ENCODE peak calls at places on chromosome 2, in nine cellular contexts. O is astrocyte of the spinal cord; T is cerebellar cortex; D is CD8-positive, alpha-beta T cell; C is SIG-M5; N is NCI-H460; W is IMR-90; X is fibroblast of lung; F is Jurkat, Clone E6-1. H is an unnamed sample.

GRCh38 chr2:223700221-223700620 is 98.1 kb upstream of the SCG2 start:
- DNase-seq in C (no peak), F (no peak), N (no peak), T (no peak), W (no peak), O (no peak), X (no peak), D (no peak), H (no peak)

GRCh38 chr2:11753886-11754704 is 7.7 kb downstream of the LPIN1 start:
- DNase-seq in C (no peak), W (peak; percentile 61), X (peak; percentile 75), T (no peak), D (no peak), F (no peak), O (peak; percentile 61), N (no peak), H (no peak)

GRCh38 chr2:191818725-191819333 is 28.1 kb downstream of the CAVIN2 start:
- DNase-seq in X (peak; percentile 40), D (no peak), O (no peak), N (no peak), T (no peak), C (no peak), W (no peak), F (no peak), H (no peak)

GRCh38 chr2:111246620-111247061 is 125.9 kb downstream of the BCL2L11 start:
- DNase-seq in N (no peak), D (no peak), O (no peak), T (no peak), W (peak; percentile 21), C (no peak), F (no peak), X (no peak), H (no peak)

GRCh38 chr2:101346909-101347308 is 38.4 kb upstream of the RNF149 start:
- DNase-seq in D (no peak), T (no peak), O (no peak), F (no peak), X (no peak), N (no peak), W (no peak), C (no peak), H (no peak)

GRCh38 chr2:222208010-222208690 is 90.6 kb downstream of the PAX3 start:
- DNase-seq in C (no peak), X (peak; percentile 88), F (no peak), W (no peak), O (peak; percentile 37), N (no peak), T (no peak), D (no peak), H (no peak)

GRCh38 chr2:75462714-75463113 is 98.0 kb downstream of the EVA1A start:
- DNase-seq in D (no peak), X (no peak), C (no peak), T (no peak), F (no peak), O (no peak), N (no peak), W (no peak), H (no peak)

GRCh38 chr2:86087936-86088850 is 17.5 kb downstream of the POLR1A start:
- DNase-seq in N (no peak), X (no peak), C (no peak), D (no peak), W (no peak), O (no peak), T (no peak), F (no peak), H (no peak)

GRCh38 chr2:228613133-228613532 is 431.6 kb upstream of the SPHKAP start:
- DNase-seq in W (peak; percentile 95), C (no peak), N (peak; percentile 46), O (peak; percentile 82), F (no peak), D (no peak), T (no peak), X (peak; percentile 86), H (no peak)

GRCh38 chr2:143581989-143582719 is 452.9 kb downstream of the ARHGAP15 start:
- DNase-seq in W (peak; percentile 52), T (no peak), C (no peak), F (no peak), D (no peak), O (no peak), X (no peak), N (no peak), H (no peak)

GRCh38 chr2:238636269-238637073 is 209.7 kb downstream of the ASB1 start:
- DNase-seq in D (no peak), O (peak; percentile 15), X (peak; percentile 47), C (no peak), N (no peak), T (no peak), W (peak; percentile 40), F (no peak), H (no peak)

GRCh38 chr2:126915903-126916302 is 17.2 kb downstream of the TEX51 start:
- DNase-seq in C (no peak), F (no peak), W (no peak), T (no peak), N (no peak), D (no peak), X (no peak), O (no peak), H (no peak)

GRCh38 chr2:1749489-1749748 is 5.1 kb upstream of the PXDN start:
- DNase-seq in N (no peak), D (no peak), T (no peak), W (no peak), F (no peak), O (no peak), X (no peak), C (no peak), H (no peak)

GRCh38 chr2:158004131-158004530 is 97.5 kb upstream of the UPP2 start:
- DNase-seq in X (peak; percentile 45), W (no peak), N (no peak), D (no peak), C (no peak), O (no peak), T (no peak), F (no peak), H (no peak)

GRCh38 chr2:65300772-65301711 is 73.4 kb downstream of the ACTR2 start:
- DNase-seq in N (no peak), T (peak; percentile 47), W (peak; percentile 89), X (peak; percentile 92), C (no peak), O (peak; percentile 96), F (peak; percentile 89), D (peak; percentile 32), H (no peak)

GRCh38 chr2:219630770-219631405 is 3.5 kb downstream of the SLC4A3 start:
- DNase-seq in C (no peak), F (no peak), W (no peak), T (peak; percentile 18), X (no peak), D (no peak), N (no peak), O (no peak), H (no peak)

GRCh38 chr2:201257941-201258665 is 2.2 kb upstream of the CASP8 start:
- DNase-seq in F (peak; percentile 99), W (peak; percentile 79), T (peak; percentile 42), N (peak; percentile 81), C (peak; percentile 79), D (peak; percentile 90), O (peak; percentile 92), X (peak; percentile 83), H (peak; percentile 66)

GRCh38 chr2:239953418-239954061 is 71.6 kb downstream of the NDUFA10 start:
- DNase-seq in C (no peak), T (no peak), X (peak; percentile 74), N (no peak), O (peak; percentile 58), F (no peak), D (no peak), W (peak; percentile 15), H (no peak)

GRCh38 chr2:71620851-71621251 is 167.5 kb downstream of the DYSF start:
- DNase-seq in T (no peak), C (no peak), X (no peak), D (no peak), N (no peak), O (no peak), W (no peak), F (no peak), H (no peak)

GRCh38 chr2:223601932-223602676 is at the start of gene SCG2:
- DNase-seq in T (peak; percentile 82), C (no peak), D (no peak), N (peak; percentile 51), F (peak; percentile 74), W (peak; percentile 96), O (peak; percentile 96), X (peak; percentile 92), H (peak; percentile 83)

GRCh38 chr2:34789162-34789561 is 1190.1 kb upstream of the FAM98A start:
- DNase-seq in N (no peak), O (no peak), W (no peak), T (no peak), C (no peak), D (no peak), X (no peak), F (no peak), H (no peak)

GRCh38 chr2:210617732-210618330 is 61.4 kb downstream of the CPS1 start:
- DNase-seq in W (peak; percentile 49), T (peak; percentile 74), C (no peak), X (peak; percentile 32), N (peak; percentile 46), O (peak; percentile 58), D (no peak), F (peak; percentile 27), H (peak; percentile 41)

GRCh38 chr2:27552941-27553340 is 29.9 kb upstream of the ZNF512 start:
- DNase-seq in W (no peak), C (no peak), X (no peak), O (no peak), T (no peak), N (no peak), F (no peak), D (no peak), H (no peak)

GRCh38 chr2:23696163-23697045 is 230.5 kb downstream of the ATAD2B start:
- DNase-seq in C (no peak), F (no peak), X (no peak), W (no peak), N (no peak), T (no peak), O (no peak), D (no peak), H (no peak)

GRCh38 chr2:231926761-231927565 is 767 bp upstream of the NPPC start:
- DNase-seq in N (no peak), X (peak; percentile 27), F (no peak), C (no peak), O (no peak), T (no peak), D (no peak), W (peak; percentile 6), H (no peak)

GRCh38 chr2:176164803-176165597 is 7.9 kb downstream of the HOXD3 start:
- DNase-seq in T (no peak), F (no peak), O (no peak), C (no peak), X (peak; percentile 88), N (no peak), W (no peak), D (no peak), H (no peak)

GRCh38 chr2:233399306-233400225 is 45.3 kb downstream of the DGKD start:
- DNase-seq in O (no peak), C (no peak), T (no peak), D (no peak), N (no peak), F (peak; percentile 75), W (no peak), X (no peak), H (no peak)

GRCh38 chr2:161658259-161658658 is 34.0 kb downstream of the SLC4A10 start:
- DNase-seq in C (no peak), X (no peak), O (no peak), W (no peak), T (no peak), F (no peak), D (no peak), N (no peak), H (no peak)

H was measured in dermis microvascular lymphatic vessel endothelial cell.